ENCODE peak calls at places on chromosomes 2 and 18, in six cellular contexts. O is endothelial cell of umbilical vein, V is GM23248, N is aorta, H is Karpas-422, G is BE2C. R is an unnamed sample. For H3K4me1, the result is how much of the 10 kb centered on the place peaks cover.

GRCh38 chr2:162037028-162037795 is 36.8 kb downstream of the DPP4 start:
- DNase-seq in O (peak), V (peak), N (no peak), H (no peak), G (no peak), R (no peak)

GRCh38 chr18:9070212-9070611 is 32.3 kb upstream of the NDUFV2 start:
- DNase-seq in O (no peak), V (no peak), N (no peak), H (no peak), G (no peak), R (no peak)

GRCh38 chr2:190528521-190529001 is 6.0 kb downstream of the NEMP2 start:
- DNase-seq in O (no peak), V (peak), N (no peak), H (peak), G (no peak), R (no peak)

GRCh38 chr2:164015328-164016123 is 279.7 kb upstream of the FIGN start:
- DNase-seq in O (no peak), V (peak), N (peak), H (no peak), G (no peak), R (peak)

GRCh38 chr2:50620783-50621182 is 411.1 kb downstream of the NRXN1 start:
- DNase-seq in O (no peak), V (no peak), N (no peak), H (no peak), G (no peak), R (no peak)

GRCh38 chr18:183769-184168 is 25.4 kb downstream of the USP14 start:
- DNase-seq in O (peak), V (peak), N (no peak), H (no peak), G (peak), R (peak)

GRCh38 chr2:208265371-208265806 is 666 bp upstream of the PIKFYVE start:
- DNase-seq in O (no peak), V (peak), N (peak), H (peak), G (no peak), R (peak)

GRCh38 chr18:41940506-41941215 is 14.4 kb upstream of the PIK3C3 start:
- DNase-seq in O (no peak), V (peak), N (no peak), H (no peak), G (no peak), R (no peak)

GRCh38 chr2:24919100-24919976 is 699 bp downstream of the ADCY3 start:
- DNase-seq in O (no peak), V (peak), N (peak), H (peak), G (no peak), R (peak)

GRCh38 chr2:37652199-37652640 is 19.2 kb downstream of the CDC42EP3 start:
- DNase-seq in O (peak), V (peak), N (peak), H (no peak), G (no peak), R (no peak)
- H3K4me1 ChIP-seq in O (half or more), V (half or more), N (under half), H (half or more), G (half or more), R (half or more)

GRCh38 chr2:85354286-85355072 is at the start of the genes ELMOD3 and RETSAT:
- DNase-seq in O (peak), V (peak), N (peak), H (peak), G (peak), R (peak)

GRCh38 chr2:85355073-85355410 is 473 bp downstream of the ELMOD3 start:
- DNase-seq in O (no peak), V (peak), N (no peak), H (peak), G (no peak), R (no peak)

GRCh38 chr2:85356186-85356585 is 1.6 kb downstream of the ELMOD3 start:
- DNase-seq in O (no peak), V (no peak), N (no peak), H (no peak), G (no peak), R (peak)

GRCh38 chr2:85355521-85355920 is 952 bp downstream of the ELMOD3 start:
- DNase-seq in O (no peak), V (peak), N (no peak), H (peak), G (no peak), R (no peak)

DNA sequence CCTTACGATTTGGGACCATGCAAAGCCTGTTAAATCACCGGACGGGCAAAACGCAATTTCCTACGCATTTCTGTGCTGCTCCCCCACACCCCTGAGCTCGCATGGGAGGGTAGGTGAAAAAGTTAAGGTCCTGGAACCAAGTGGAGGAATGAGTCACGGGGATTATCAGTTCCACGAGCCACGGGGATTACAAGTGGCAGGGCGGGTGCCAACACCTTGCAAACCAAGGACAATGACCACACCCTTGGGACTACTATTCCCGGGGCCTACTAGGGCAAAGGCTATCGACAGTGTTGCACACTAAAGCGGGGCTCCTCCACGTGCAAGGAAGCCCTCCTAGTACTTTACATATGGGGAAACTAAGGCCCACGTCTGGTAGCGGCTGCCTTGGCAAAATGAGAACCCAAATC is 447 bp downstream of the RETSAT start:
- DNase-seq in O (peak), V (peak), N (no peak), H (peak), G (no peak), R (peak)
- H3K4me1 ChIP-seq in O (under half), V (under half), N (under half), H (under half), G (under half), R (under half)

DNA sequence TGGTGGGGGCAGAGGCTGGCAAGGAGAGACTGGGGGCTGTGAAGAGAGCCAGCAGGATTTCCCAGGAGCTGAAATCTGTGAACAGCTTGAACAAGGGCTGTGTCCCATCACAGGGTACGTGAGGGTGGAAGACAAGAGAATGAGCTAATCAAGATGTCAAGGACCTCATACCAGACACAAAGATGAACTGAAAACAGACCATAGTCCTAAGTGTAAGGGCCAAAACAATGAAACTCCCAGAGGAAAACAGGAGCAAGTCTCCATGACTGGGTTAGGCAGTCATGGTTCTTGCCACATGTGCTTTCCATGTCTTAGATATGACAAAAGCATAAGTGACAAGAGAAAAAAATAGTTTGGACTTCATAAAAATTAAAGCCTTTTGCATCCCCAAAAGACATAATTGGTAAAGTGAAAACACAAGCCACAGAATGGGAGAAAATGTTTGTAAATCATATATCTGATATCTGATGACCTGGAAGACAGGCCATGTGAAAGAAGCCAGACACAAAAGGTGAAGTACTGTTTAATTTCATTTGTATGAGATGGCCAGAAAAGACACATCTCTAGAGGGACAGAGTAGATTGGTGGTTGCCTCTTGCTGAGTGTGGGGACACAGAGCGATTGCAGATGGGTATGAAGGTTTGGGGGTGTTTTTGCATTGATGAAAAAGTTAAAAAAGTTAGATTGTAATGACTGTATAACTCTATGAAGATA is 67.6 kb downstream of the FHOD3 start:
- DNase-seq in O (no peak), V (no peak), N (no peak), H (no peak), G (no peak), R (no peak)
- H3K4me1 ChIP-seq in O (under half), V (under half), N (under half), H (under half), G (under half), R (under half)

GRCh38 chr2:98501223-98501622 is 56.6 kb downstream of the INPP4A start:
- DNase-seq in O (no peak), V (no peak), N (no peak), H (no peak), G (no peak), R (no peak)

GRCh38 chr2:98503481-98504096 is 58.9 kb downstream of the INPP4A start:
- DNase-seq in O (no peak), V (peak), N (no peak), H (no peak), G (no peak), R (no peak)

GRCh38 chr2:98501896-98502295 is 57.2 kb downstream of the INPP4A start:
- DNase-seq in O (no peak), V (no peak), N (no peak), H (no peak), G (no peak), R (no peak)

GRCh38 chr2:98504386-98505109 is 59.9 kb downstream of the INPP4A start:
- DNase-seq in O (peak), V (peak), N (no peak), H (no peak), G (no peak), R (no peak)

DNA sequence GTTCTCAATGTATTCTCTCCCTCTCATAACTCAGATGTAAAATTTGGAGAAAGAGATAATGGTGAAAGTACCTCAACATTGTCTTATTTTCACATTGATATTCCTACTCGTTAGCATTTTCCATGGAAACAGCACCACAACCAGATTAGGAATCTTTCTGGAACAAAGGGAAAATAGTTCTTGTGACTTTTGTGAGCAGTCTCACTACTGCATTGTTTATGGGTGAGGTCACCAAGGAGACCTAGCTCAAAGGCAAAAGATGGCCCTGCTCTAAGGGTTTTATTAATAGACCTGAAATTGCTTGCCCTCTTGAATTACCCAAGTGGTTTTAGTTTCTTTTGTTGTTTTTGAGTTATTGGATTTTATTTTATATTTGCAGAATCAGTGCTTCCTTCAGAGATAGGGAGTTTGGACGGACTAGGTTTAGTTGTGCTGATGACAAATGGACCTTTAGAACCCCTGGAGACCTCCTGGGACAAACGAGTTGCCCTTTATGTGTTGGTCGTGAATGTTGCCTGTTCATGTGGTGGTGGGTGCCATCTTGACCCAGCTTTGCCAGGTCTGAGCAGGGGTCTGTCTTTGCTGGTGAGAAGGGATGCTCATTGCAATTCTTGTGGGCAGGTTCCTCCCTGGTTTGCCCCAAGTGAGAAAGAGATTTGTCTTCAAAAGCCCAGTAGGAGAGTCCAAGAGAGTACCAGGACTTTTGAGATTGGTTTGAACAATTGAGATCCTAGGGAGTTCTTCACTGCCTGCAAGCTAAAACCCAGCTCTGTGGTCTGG is 58.1 kb downstream of the INPP4A start:
- DNase-seq in O (peak), V (peak), N (no peak), H (no peak), G (no peak), R (peak)
- H3K4me1 ChIP-seq in O (under half), V (under half), N (under half), H (under half), G (under half), R (under half)

DNA sequence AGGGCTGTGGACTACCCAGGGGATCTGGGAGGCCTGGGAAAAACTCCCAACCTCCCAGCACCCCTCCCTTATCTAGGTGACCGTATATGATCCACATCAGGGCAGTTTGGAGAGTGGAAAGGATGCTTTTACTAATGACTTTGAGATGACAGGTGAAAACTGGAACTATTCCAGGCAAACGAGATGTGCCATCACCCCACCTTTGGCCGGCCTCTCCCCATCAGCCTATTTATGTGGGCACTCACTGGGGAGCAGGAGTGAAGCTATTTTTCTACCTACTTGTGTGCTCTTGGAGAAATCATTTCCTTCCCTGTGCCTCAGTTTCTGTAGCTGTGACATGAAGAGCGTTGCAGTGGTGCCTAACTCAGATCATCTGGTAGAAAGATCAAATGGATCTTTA is 107.2 kb downstream of the SMAD7 start:
- DNase-seq in O (no peak), V (no peak), N (peak), H (no peak), G (no peak), R (no peak)
- H3K4me1 ChIP-seq in O (half or more), V (under half), N (under half), H (under half), G (under half), R (under half)

GRCh38 chr2:119230219-119230618 is 6.6 kb downstream of the STEAP3 start:
- DNase-seq in O (no peak), V (no peak), N (no peak), H (no peak), G (no peak), R (no peak)
- H3K4me1 ChIP-seq in O (under half), V (under half), N (under half), H (under half), G (under half), R (under half)

R was measured in SJCRH30.